ENCODE peak calls at places on chromosome 14, in eight cellular contexts. S, Z, E, N, C, K, G and B are unnamed samples.

GRCh38 chr14:103123634-103124500 is 606 bp downstream of the TNFAIP2 start:
- DNase-seq in S (no peak), N (peak), C (no peak), E (no peak), K (no peak), Z (no peak), G (no peak), B (peak)

GRCh38 chr14:44529026-44529425 is 21.9 kb upstream of the FSCB start:
- DNase-seq in C (no peak), Z (no peak), E (no peak), N (peak), G (no peak), K (no peak), S (no peak), B (no peak)

GRCh38 chr14:41605550-41606248 is 977 bp upstream of the LRFN5 start:
- DNase-seq in K (no peak), G (no peak), C (no peak), N (no peak), E (no peak), S (no peak), Z (peak), B (no peak)

GRCh38 chr14:34098045-34098984 is 147.4 kb upstream of the EGLN3 start:
- DNase-seq in C (no peak), N (peak), K (peak), S (peak), E (peak), G (no peak), Z (peak), B (peak)

GRCh38 chr14:67532998-67533753 is at the start of gene PLEKHH1:
- DNase-seq in N (peak), Z (peak), C (peak), E (peak), K (peak), S (peak), G (peak), B (peak)

GRCh38 chr14:101665478-101666078 is 95.9 kb upstream of the PPP2R5C start:
- DNase-seq in G (no peak), S (peak), Z (peak), N (peak), C (no peak), K (peak), E (peak), B (peak)

GRCh38 chr14:95303552-95303951 is 16.2 kb downstream of the CLMN start:
- DNase-seq in C (no peak), N (no peak), E (no peak), K (no peak), Z (no peak), G (no peak), S (no peak), B (no peak)

GRCh38 chr14:96479435-96480146 is 22.6 kb upstream of the PAPOLA start:
- DNase-seq in Z (no peak), N (no peak), K (no peak), C (no peak), G (no peak), S (no peak), E (no peak), B (no peak)

GRCh38 chr14:99838555-99839193 is 45.5 kb downstream of the EML1 start:
- DNase-seq in E (no peak), S (no peak), N (no peak), C (no peak), G (no peak), Z (no peak), K (no peak), B (no peak)

GRCh38 chr14:38121280-38121679 is 86.4 kb upstream of the SSTR1 start:
- DNase-seq in N (no peak), E (no peak), G (no peak), C (no peak), S (peak), Z (no peak), K (no peak), B (no peak)

GRCh38 chr14:62428429-62429203 is 616.6 kb downstream of the KCNH5 start:
- DNase-seq in C (no peak), N (peak), S (no peak), E (no peak), G (no peak), Z (no peak), K (no peak), B (no peak)

GRCh38 chr14:75247286-75247922 is 31.2 kb upstream of the FOS start:
- DNase-seq in K (no peak), Z (no peak), C (peak), S (no peak), E (peak), G (peak), N (no peak), B (no peak)

GRCh38 chr14:59407246-59407615 is 57.9 kb downstream of the GPR135 start:
- DNase-seq in K (no peak), C (no peak), S (no peak), Z (no peak), E (no peak), N (peak), G (no peak), B (no peak)